ENCODE peak calls at places on chromosomes 2 and 18, in nine cellular contexts. One of them, this sample, is unnamed.

GRCh38 chr2:199464614-199465352 is 7.0 kb upstream of the SATB2 start:
- DNase-seq in IMR-90: no peak
- DNase-seq in OCI-LY7: no peak
- DNase-seq in neural progenitor cell: peak
- DNase-seq in K562: no peak
- DNase-seq in mesendoderm: no peak
- DNase-seq in GM23248: no peak
- DNase-seq in trophoblast cell: no peak
- DNase-seq in HCT116: no peak
- DNase-seq in this sample: no peak

GRCh38 chr2:228545041-228545440 is 363.6 kb upstream of the SPHKAP start:
- DNase-seq in IMR-90: peak
- DNase-seq in OCI-LY7: no peak
- DNase-seq in neural progenitor cell: no peak
- DNase-seq in K562: no peak
- DNase-seq in mesendoderm: peak
- DNase-seq in GM23248: peak
- DNase-seq in trophoblast cell: peak
- DNase-seq in HCT116: no peak
- DNase-seq in this sample: no peak

GRCh38 chr2:239721531-239721930 is 303.6 kb downstream of the NDUFA10 start:
- DNase-seq in IMR-90: no peak
- DNase-seq in OCI-LY7: no peak
- DNase-seq in neural progenitor cell: no peak
- DNase-seq in K562: no peak
- DNase-seq in mesendoderm: no peak
- DNase-seq in GM23248: no peak
- DNase-seq in trophoblast cell: no peak
- DNase-seq in HCT116: no peak
- DNase-seq in this sample: no peak

GRCh38 chr2:14530506-14530905 is 102.0 kb upstream of the LRATD1 start:
- DNase-seq in IMR-90: peak
- DNase-seq in OCI-LY7: no peak
- DNase-seq in neural progenitor cell: no peak
- DNase-seq in K562: no peak
- DNase-seq in mesendoderm: no peak
- DNase-seq in GM23248: peak
- DNase-seq in trophoblast cell: no peak
- DNase-seq in HCT116: no peak
- DNase-seq in this sample: no peak

GRCh38 chr2:227161947-227162346 is 2.1 kb downstream of the COL4A4 start:
- DNase-seq in IMR-90: no peak
- DNase-seq in OCI-LY7: no peak
- DNase-seq in neural progenitor cell: no peak
- DNase-seq in K562: no peak
- DNase-seq in mesendoderm: no peak
- DNase-seq in GM23248: peak
- DNase-seq in trophoblast cell: no peak
- DNase-seq in HCT116: no peak
- DNase-seq in this sample: no peak

GRCh38 chr18:23844991-23845680 is 155.9 kb downstream of the LAMA3 start:
- DNase-seq in IMR-90: no peak
- DNase-seq in OCI-LY7: no peak
- DNase-seq in neural progenitor cell: peak
- DNase-seq in K562: no peak
- DNase-seq in mesendoderm: peak
- DNase-seq in GM23248: peak
- DNase-seq in trophoblast cell: peak
- DNase-seq in HCT116: no peak
- DNase-seq in this sample: no peak

GRCh38 chr2:17579605-17580318 is 39.3 kb downstream of the VSNL1 start:
- DNase-seq in IMR-90: no peak
- DNase-seq in OCI-LY7: no peak
- DNase-seq in neural progenitor cell: peak
- DNase-seq in K562: no peak
- DNase-seq in mesendoderm: peak
- DNase-seq in GM23248: no peak
- DNase-seq in trophoblast cell: no peak
- DNase-seq in HCT116: peak
- DNase-seq in this sample: no peak

GRCh38 chr18:51108330-51108729 is 78.3 kb downstream of the SMAD4 start:
- DNase-seq in IMR-90: no peak
- DNase-seq in OCI-LY7: no peak
- DNase-seq in neural progenitor cell: no peak
- DNase-seq in K562: no peak
- DNase-seq in mesendoderm: no peak
- DNase-seq in GM23248: no peak
- DNase-seq in trophoblast cell: no peak
- DNase-seq in HCT116: no peak
- DNase-seq in this sample: no peak

GRCh38 chr18:59795882-59796281 is 98.7 kb upstream of the CCBE1 start:
- DNase-seq in IMR-90: no peak
- DNase-seq in OCI-LY7: no peak
- DNase-seq in neural progenitor cell: no peak
- DNase-seq in K562: no peak
- DNase-seq in mesendoderm: no peak
- DNase-seq in GM23248: no peak
- DNase-seq in trophoblast cell: no peak
- DNase-seq in HCT116: no peak
- DNase-seq in this sample: no peak

GRCh38 chr2:239938651-239939486 is 86.3 kb downstream of the NDUFA10 start:
- DNase-seq in IMR-90: no peak
- DNase-seq in OCI-LY7: no peak
- DNase-seq in neural progenitor cell: no peak
- DNase-seq in K562: no peak
- DNase-seq in mesendoderm: no peak
- DNase-seq in GM23248: no peak
- DNase-seq in trophoblast cell: no peak
- DNase-seq in HCT116: no peak
- DNase-seq in this sample: peak

GRCh38 chr18:25099838-25100393 is 252.1 kb downstream of the ZNF521 start:
- DNase-seq in IMR-90: peak
- DNase-seq in OCI-LY7: no peak
- DNase-seq in neural progenitor cell: no peak
- DNase-seq in K562: no peak
- DNase-seq in mesendoderm: no peak
- DNase-seq in GM23248: peak
- DNase-seq in trophoblast cell: no peak
- DNase-seq in HCT116: no peak
- DNase-seq in this sample: no peak

GRCh38 chr2:110718382-110718781 is 14.0 kb upstream of the ACOXL start:
- DNase-seq in IMR-90: no peak
- DNase-seq in OCI-LY7: no peak
- DNase-seq in neural progenitor cell: no peak
- DNase-seq in K562: no peak
- DNase-seq in mesendoderm: no peak
- DNase-seq in GM23248: no peak
- DNase-seq in trophoblast cell: no peak
- DNase-seq in HCT116: no peak
- DNase-seq in this sample: no peak

GRCh38 chr18:58615150-58616132 is 13.4 kb downstream of the ALPK2 start:
- DNase-seq in IMR-90: peak
- DNase-seq in OCI-LY7: no peak
- DNase-seq in neural progenitor cell: no peak
- DNase-seq in K562: no peak
- DNase-seq in mesendoderm: no peak
- DNase-seq in GM23248: peak
- DNase-seq in trophoblast cell: no peak
- DNase-seq in HCT116: no peak
- DNase-seq in this sample: no peak

GRCh38 chr2:111243295-111243694 is 122.6 kb downstream of the BCL2L11 start:
- DNase-seq in IMR-90: no peak
- DNase-seq in OCI-LY7: no peak
- DNase-seq in neural progenitor cell: no peak
- DNase-seq in K562: no peak
- DNase-seq in mesendoderm: no peak
- DNase-seq in GM23248: no peak
- DNase-seq in trophoblast cell: no peak
- DNase-seq in HCT116: no peak
- DNase-seq in this sample: no peak

DNA sequence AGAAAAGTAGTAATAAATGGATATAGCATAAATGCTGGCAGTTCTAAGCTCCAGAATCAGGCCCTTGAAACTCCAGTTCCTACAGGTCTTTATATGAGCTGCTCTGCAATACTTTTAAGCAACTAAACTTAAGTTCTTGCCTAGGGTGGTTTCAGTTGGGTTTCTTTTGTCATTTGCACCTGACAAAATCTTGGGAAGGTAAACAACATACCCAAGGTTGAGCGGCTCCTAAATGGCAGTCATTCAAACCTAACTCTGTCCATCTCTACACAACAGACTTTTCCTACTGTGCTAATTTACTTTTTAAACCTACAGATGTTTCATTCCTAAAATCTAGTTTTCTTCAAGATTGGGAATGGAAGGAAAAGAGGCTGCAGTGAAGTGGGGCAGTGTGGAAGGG is 9.3 kb upstream of the KANSL1L start:
- DNase-seq in IMR-90: no peak
- DNase-seq in OCI-LY7: no peak
- DNase-seq in neural progenitor cell: no peak
- DNase-seq in K562: no peak
- DNase-seq in mesendoderm: no peak
- DNase-seq in GM23248: no peak
- DNase-seq in trophoblast cell: no peak
- DNase-seq in HCT116: no peak
- DNase-seq in this sample: no peak
- H3K4me2 ChIP-seq in IMR-90: no peak
- H3K4me2 ChIP-seq in OCI-LY7: no peak
- H3K4me2 ChIP-seq in neural progenitor cell: no peak
- H3K4me2 ChIP-seq in K562: no peak
- H3K4me2 ChIP-seq in mesendoderm: no peak
- H3K4me2 ChIP-seq in GM23248: no peak
- H3K4me2 ChIP-seq in trophoblast cell: no peak
- H3K4me2 ChIP-seq in HCT116: no peak
- H3K4me2 ChIP-seq in this sample: no peak

DNA sequence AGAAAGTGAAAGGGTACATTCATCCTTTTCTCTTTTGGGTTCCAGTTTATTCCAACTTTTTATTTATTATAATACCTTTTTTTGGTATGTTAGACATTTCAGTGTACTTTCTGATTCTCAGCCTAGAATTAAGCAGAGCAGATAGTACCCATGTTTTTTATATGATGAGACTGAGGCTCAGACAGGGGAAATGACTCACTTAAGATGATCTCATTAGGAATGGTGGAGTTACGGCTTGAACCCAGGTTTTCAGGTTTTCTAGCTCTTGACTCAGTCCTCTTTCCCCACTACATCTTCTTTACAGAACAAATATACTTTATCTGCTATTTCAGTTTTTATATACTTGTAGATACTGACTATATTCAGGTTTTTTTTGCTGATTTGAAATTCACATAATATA is 51.7 kb upstream of the OTX1 start:
- DNase-seq in IMR-90: peak
- DNase-seq in OCI-LY7: no peak
- DNase-seq in neural progenitor cell: no peak
- DNase-seq in K562: no peak
- DNase-seq in mesendoderm: no peak
- DNase-seq in GM23248: peak
- DNase-seq in trophoblast cell: no peak
- DNase-seq in HCT116: no peak
- DNase-seq in this sample: no peak
- H3K4me2 ChIP-seq in IMR-90: no peak
- H3K4me2 ChIP-seq in OCI-LY7: no peak
- H3K4me2 ChIP-seq in neural progenitor cell: no peak
- H3K4me2 ChIP-seq in K562: no peak
- H3K4me2 ChIP-seq in mesendoderm: no peak
- H3K4me2 ChIP-seq in GM23248: no peak
- H3K4me2 ChIP-seq in trophoblast cell: no peak
- H3K4me2 ChIP-seq in HCT116: no peak
- H3K4me2 ChIP-seq in this sample: no peak

DNA sequence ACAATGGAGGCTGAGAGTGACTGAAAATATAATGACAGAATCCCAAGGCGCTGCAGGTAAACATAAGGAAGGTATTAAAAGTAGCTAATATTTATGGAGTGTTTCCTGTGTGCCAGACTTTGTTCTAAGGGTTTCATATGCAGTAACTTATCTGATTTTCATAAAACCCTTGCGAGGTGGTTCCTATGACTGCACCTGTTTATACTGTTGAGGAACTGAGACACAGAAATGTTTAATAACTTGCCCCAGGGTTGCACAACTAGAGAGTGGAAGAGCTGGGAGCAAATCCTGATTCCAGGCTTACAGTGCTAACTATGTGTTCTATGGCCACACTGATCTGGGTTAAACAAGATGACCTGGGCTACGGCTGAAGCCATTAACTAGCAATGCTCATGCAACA is 2.4 kb downstream of the SP110 start:
- DNase-seq in IMR-90: no peak
- DNase-seq in OCI-LY7: peak
- DNase-seq in neural progenitor cell: no peak
- DNase-seq in K562: no peak
- DNase-seq in mesendoderm: no peak
- DNase-seq in GM23248: no peak
- DNase-seq in trophoblast cell: no peak
- DNase-seq in HCT116: no peak
- DNase-seq in this sample: no peak
- H3K4me2 ChIP-seq in IMR-90: no peak
- H3K4me2 ChIP-seq in OCI-LY7: peak
- H3K4me2 ChIP-seq in neural progenitor cell: no peak
- H3K4me2 ChIP-seq in K562: no peak
- H3K4me2 ChIP-seq in mesendoderm: no peak
- H3K4me2 ChIP-seq in GM23248: no peak
- H3K4me2 ChIP-seq in trophoblast cell: no peak
- H3K4me2 ChIP-seq in HCT116: no peak
- H3K4me2 ChIP-seq in this sample: peak

GRCh38 chr2:202193305-202193704 is 45.1 kb downstream of the SUMO1 start:
- DNase-seq in IMR-90: no peak
- DNase-seq in OCI-LY7: no peak
- DNase-seq in neural progenitor cell: no peak
- DNase-seq in K562: no peak
- DNase-seq in mesendoderm: no peak
- DNase-seq in GM23248: no peak
- DNase-seq in trophoblast cell: no peak
- DNase-seq in HCT116: no peak
- DNase-seq in this sample: no peak

GRCh38 chr2:202194418-202194817 is 44.0 kb downstream of the SUMO1 start:
- DNase-seq in IMR-90: no peak
- DNase-seq in OCI-LY7: no peak
- DNase-seq in neural progenitor cell: no peak
- DNase-seq in K562: no peak
- DNase-seq in mesendoderm: no peak
- DNase-seq in GM23248: no peak
- DNase-seq in trophoblast cell: no peak
- DNase-seq in HCT116: no peak
- DNase-seq in this sample: no peak

GRCh38 chr2:202196727-202197126 is 41.7 kb downstream of the SUMO1 start:
- DNase-seq in IMR-90: no peak
- DNase-seq in OCI-LY7: no peak
- DNase-seq in neural progenitor cell: no peak
- DNase-seq in K562: no peak
- DNase-seq in mesendoderm: no peak
- DNase-seq in GM23248: no peak
- DNase-seq in trophoblast cell: no peak
- DNase-seq in HCT116: no peak
- DNase-seq in this sample: no peak

DNA sequence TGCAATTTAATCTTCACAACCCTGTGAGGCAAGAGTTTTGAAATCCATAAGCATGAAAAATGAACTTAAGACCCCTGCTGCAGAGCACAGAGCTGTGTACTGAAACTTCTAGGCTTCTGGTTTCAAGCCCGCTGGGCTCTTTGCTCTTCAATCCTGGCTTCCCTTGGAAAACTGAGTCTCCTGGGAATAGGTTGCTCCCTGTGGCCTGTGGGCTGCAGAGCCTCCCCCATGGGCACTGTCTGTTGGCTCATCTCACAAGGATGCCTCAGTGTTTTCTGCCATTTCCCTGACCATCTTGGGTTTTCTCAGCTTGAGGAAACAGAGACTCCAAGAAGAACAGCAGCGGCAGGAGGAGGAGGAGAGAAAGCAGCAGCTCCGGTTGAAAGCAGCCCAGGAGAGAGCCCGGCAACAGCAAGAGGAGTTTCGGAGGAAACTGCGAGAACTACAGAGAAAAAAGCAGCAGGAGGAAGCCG is 44.5 kb downstream of the SUMO1 start:
- DNase-seq in IMR-90: no peak
- DNase-seq in OCI-LY7: no peak
- DNase-seq in neural progenitor cell: no peak
- DNase-seq in K562: no peak
- DNase-seq in mesendoderm: no peak
- DNase-seq in GM23248: no peak
- DNase-seq in trophoblast cell: no peak
- DNase-seq in HCT116: no peak
- DNase-seq in this sample: no peak
- H3K4me2 ChIP-seq in IMR-90: no peak
- H3K4me2 ChIP-seq in OCI-LY7: no peak
- H3K4me2 ChIP-seq in neural progenitor cell: no peak
- H3K4me2 ChIP-seq in K562: no peak
- H3K4me2 ChIP-seq in mesendoderm: no peak
- H3K4me2 ChIP-seq in GM23248: no peak
- H3K4me2 ChIP-seq in trophoblast cell: no peak
- H3K4me2 ChIP-seq in HCT116: no peak
- H3K4me2 ChIP-seq in this sample: no peak

This sample was measured in DND-41.